ENCODE peak calls at places on chromosomes 1 and 21, in six cellular contexts. One of them, this sample, is unnamed.
A peak's percentile ranks its signal among the peaks of the same experiment; 100 is the strongest.

GRCh38 chr1:211483896-211484612 is 7.9 kb downstream of the RD3 start:
- DNase-seq in neuronal stem cell: no peak
- DNase-seq in mesendoderm: no peak
- DNase-seq in H1: no peak
- DNase-seq in IMR-90: no peak
- DNase-seq in H9: no peak
- DNase-seq in this sample: no peak

GRCh38 chr1:84946631-84947030 is 50.3 kb downstream of the MCOLN2 start:
- DNase-seq in neuronal stem cell: no peak
- DNase-seq in mesendoderm: no peak
- DNase-seq in H1: no peak
- DNase-seq in IMR-90: peak; percentile 68
- DNase-seq in H9: no peak
- DNase-seq in this sample: peak; percentile 62

GRCh38 chr1:193472430-193472829 is 286.0 kb upstream of the B3GALT2 start:
- DNase-seq in neuronal stem cell: no peak
- DNase-seq in mesendoderm: no peak
- DNase-seq in H1: no peak
- DNase-seq in IMR-90: no peak
- DNase-seq in H9: no peak
- DNase-seq in this sample: no peak

GRCh38 chr1:241702436-241702835 is 50.4 kb downstream of the WDR64 start:
- DNase-seq in neuronal stem cell: no peak
- DNase-seq in mesendoderm: no peak
- DNase-seq in H1: no peak
- DNase-seq in IMR-90: peak; percentile 26
- DNase-seq in H9: no peak
- DNase-seq in this sample: peak; percentile 4

GRCh38 chr1:53110370-53111072 is 31.9 kb downstream of the SLC1A7 start:
- DNase-seq in neuronal stem cell: no peak
- DNase-seq in mesendoderm: no peak
- DNase-seq in H1: no peak
- DNase-seq in IMR-90: peak; percentile 66
- DNase-seq in H9: no peak
- DNase-seq in this sample: peak; percentile 70

GRCh38 chr1:100597069-100597741 is 59.3 kb downstream of the GPR88 start:
- DNase-seq in neuronal stem cell: no peak
- DNase-seq in mesendoderm: peak; percentile 45
- DNase-seq in H1: no peak
- DNase-seq in IMR-90: peak; percentile 90
- DNase-seq in H9: no peak
- DNase-seq in this sample: peak; percentile 91

GRCh38 chr1:211697356-211697755 is 21.9 kb upstream of the NEK2 start:
- DNase-seq in neuronal stem cell: no peak
- DNase-seq in mesendoderm: no peak
- DNase-seq in H1: no peak
- DNase-seq in IMR-90: no peak
- DNase-seq in H9: no peak
- DNase-seq in this sample: no peak

GRCh38 chr1:99590578-99591209 is 55.2 kb upstream of the PALMD start:
- DNase-seq in neuronal stem cell: no peak
- DNase-seq in mesendoderm: no peak
- DNase-seq in H1: no peak
- DNase-seq in IMR-90: peak; percentile 94
- DNase-seq in H9: no peak
- DNase-seq in this sample: peak; percentile 66

GRCh38 chr1:205044745-205045144 is 1.7 kb downstream of the CNTN2 start:
- DNase-seq in neuronal stem cell: no peak
- DNase-seq in mesendoderm: peak; percentile 32
- DNase-seq in H1: peak; percentile 64
- DNase-seq in IMR-90: no peak
- DNase-seq in H9: no peak
- DNase-seq in this sample: no peak

GRCh38 chr1:54221867-54222484 is 22.0 kb downstream of the MRPL37 start:
- DNase-seq in neuronal stem cell: no peak
- DNase-seq in mesendoderm: no peak
- DNase-seq in H1: no peak
- DNase-seq in IMR-90: no peak
- DNase-seq in H9: no peak
- DNase-seq in this sample: no peak

GRCh38 chr1:32904797-32905196 is 3.6 kb upstream of the TMEM54 start:
- DNase-seq in neuronal stem cell: no peak
- DNase-seq in mesendoderm: no peak
- DNase-seq in H1: no peak
- DNase-seq in IMR-90: no peak
- DNase-seq in H9: no peak
- DNase-seq in this sample: no peak

GRCh38 chr1:230421485-230421884 is 4.6 kb downstream of the PGBD5 start:
- DNase-seq in neuronal stem cell: no peak
- DNase-seq in mesendoderm: no peak
- DNase-seq in H1: no peak
- DNase-seq in IMR-90: no peak
- DNase-seq in H9: no peak
- DNase-seq in this sample: no peak

GRCh38 chr1:29162476-29163138 is 19.1 kb downstream of the SRSF4 start:
- DNase-seq in neuronal stem cell: no peak
- DNase-seq in mesendoderm: no peak
- DNase-seq in H1: peak; percentile 41
- DNase-seq in IMR-90: no peak
- DNase-seq in H9: no peak
- DNase-seq in this sample: no peak

GRCh38 chr1:28159243-28159642 is 17.2 kb downstream of the PTAFR start:
- DNase-seq in neuronal stem cell: no peak
- DNase-seq in mesendoderm: no peak
- DNase-seq in H1: no peak
- DNase-seq in IMR-90: no peak
- DNase-seq in H9: no peak
- DNase-seq in this sample: no peak

GRCh38 chr21:32499249-32500055 is 85.9 kb downstream of the TCP10L start:
- DNase-seq in neuronal stem cell: no peak
- DNase-seq in mesendoderm: no peak
- DNase-seq in H1: no peak
- DNase-seq in IMR-90: peak; percentile 62
- DNase-seq in H9: no peak
- DNase-seq in this sample: no peak

GRCh38 chr1:103101399-103101798 is 6.9 kb downstream of the COL11A1 start:
- DNase-seq in neuronal stem cell: no peak
- DNase-seq in mesendoderm: no peak
- DNase-seq in H1: no peak
- DNase-seq in IMR-90: no peak
- DNase-seq in H9: no peak
- DNase-seq in this sample: no peak

GRCh38 chr1:184743062-184743756 is 11.4 kb downstream of the EDEM3 start:
- DNase-seq in neuronal stem cell: no peak
- DNase-seq in mesendoderm: no peak
- DNase-seq in H1: no peak
- DNase-seq in IMR-90: peak; percentile 11
- DNase-seq in H9: no peak
- DNase-seq in this sample: no peak

DNA sequence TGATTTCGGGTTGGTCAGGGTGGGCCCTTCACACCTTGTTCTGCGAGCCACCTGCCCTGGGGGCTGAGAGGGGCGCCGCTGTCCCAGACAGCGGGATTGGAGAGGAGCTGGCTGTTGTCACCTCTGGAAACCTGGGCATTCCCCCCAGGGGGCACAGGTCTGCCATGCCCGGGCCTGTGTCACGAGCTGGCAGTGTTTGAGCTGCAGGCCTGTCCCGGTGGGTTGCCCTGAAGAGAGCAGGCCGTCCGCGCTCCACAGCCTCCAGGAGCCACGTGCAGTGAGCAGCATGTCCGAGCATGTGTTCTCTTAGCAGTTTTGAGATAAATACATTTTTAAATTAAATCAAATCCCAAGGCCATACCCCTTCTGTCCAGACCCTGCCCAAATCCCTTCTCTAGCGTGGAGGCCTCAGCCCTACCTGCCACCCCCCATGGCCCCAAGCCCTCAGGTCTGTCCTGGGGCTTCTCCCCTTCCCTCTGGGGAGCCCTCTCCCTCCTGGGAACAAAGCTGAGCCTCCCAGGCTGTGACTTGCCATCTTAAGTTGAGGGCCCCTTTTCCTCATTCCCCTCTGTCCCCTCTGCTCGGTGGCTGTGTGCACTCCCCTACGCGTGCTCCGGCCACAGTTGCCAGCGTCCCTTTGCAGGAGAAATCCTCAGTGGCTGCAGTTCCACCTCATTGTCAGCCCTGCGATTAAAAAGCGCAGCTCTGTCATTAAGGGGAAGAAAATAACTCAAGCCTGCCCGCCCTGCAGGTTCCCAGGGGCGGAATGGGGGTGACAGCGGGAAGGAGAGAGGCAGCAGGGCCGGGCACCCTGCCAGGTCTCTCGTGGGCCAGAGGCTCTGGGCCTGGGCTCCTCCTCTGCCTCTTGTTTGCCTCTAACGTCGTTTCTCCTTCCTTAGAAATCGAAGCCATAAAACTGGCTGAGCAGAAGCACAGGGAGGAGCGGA is 26.6 kb downstream of the SLX9 start:
- DNase-seq in neuronal stem cell: no peak
- DNase-seq in mesendoderm: no peak
- DNase-seq in H1: no peak
- DNase-seq in IMR-90: no peak
- DNase-seq in H9: no peak
- DNase-seq in this sample: no peak
- H3K4me1 ChIP-seq in neuronal stem cell: peaks cover 14% of the 10 kb centered on the region
- H3K4me1 ChIP-seq in mesendoderm: peaks cover 2% of the 10 kb centered on the region
- H3K4me1 ChIP-seq in H1: no peaks in the 10 kb centered on the region
- H3K4me1 ChIP-seq in IMR-90: peaks cover 26% of the 10 kb centered on the region
- H3K4me1 ChIP-seq in H9: no peaks in the 10 kb centered on the region
- H3K4me1 ChIP-seq in this sample: peaks cover 62% of the 10 kb centered on the region

DNA sequence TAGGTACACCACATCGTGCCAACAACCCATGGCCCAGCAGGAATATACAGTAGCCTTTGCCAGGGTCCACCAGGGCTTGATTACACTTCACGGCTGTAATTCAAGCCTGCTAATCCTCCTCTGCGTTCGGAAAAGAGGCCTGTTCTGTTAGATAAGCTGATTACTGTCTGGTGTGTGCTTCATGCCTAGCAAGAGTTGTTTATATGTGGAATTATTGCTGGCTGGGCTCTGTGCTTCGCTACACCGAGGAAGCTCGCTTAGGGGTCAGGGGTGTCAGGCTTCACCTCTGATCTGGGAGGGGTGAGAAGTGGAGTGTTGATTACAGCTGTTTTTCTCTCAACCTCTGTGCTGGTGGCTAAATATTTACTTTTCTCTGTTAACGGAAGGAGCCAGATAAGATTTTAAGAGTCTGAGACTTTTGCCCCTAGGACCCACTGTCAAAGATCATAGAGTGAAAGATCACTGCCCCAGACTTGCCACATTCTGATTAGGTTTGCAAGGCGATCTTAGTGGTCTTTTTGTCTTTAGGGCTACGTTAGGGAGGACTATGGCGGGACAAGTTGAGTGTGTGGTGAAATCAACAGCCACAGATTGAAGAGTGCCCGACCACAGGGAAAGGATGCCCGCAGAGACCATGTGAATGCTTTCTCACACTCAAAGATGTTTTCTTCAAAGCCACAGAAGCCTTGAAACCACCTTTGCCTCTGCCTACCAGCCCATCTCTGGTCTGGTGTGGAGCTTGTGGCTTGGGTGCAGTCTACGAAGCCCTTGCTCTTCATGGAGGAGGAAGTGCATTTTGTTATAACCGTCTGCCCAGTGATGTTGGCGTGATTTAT is 216.1 kb downstream of the PBX1 start:
- DNase-seq in neuronal stem cell: no peak
- DNase-seq in mesendoderm: peak; percentile 90
- DNase-seq in H1: no peak
- DNase-seq in IMR-90: no peak
- DNase-seq in H9: no peak
- DNase-seq in this sample: peak; percentile 74
- H2BK15ac ChIP-seq in neuronal stem cell: no peak overlapping the region
- H2BK15ac ChIP-seq in mesendoderm: no peak overlapping the region
- H2BK15ac ChIP-seq in H1: no peak overlapping the region
- H2BK15ac ChIP-seq in IMR-90: peak overlapping the region; percentile 95
- H2BK15ac ChIP-seq in H9: no peak overlapping the region
- H2BK15ac ChIP-seq in this sample: no peak overlapping the region

DNA sequence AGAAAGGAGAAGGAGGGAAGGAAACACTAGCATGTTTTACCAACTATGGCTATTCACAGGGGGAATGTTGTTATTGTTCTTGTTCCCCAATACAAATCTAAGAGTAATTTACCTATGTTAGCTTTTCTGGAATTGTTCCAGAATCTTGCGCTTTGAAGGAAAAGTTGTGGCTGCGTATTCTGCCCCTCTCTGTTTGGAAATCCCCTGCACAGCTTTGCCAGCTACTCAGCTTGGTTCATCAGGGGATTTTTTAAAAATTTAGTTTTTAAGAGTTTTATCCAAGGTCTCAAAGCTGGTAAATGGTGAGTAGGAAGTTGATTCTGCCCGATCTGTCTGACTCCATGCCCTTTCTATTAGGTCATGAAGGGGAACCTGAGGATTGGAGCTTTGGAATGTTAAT is 9.6 kb upstream of the IRF6 start:
- DNase-seq in neuronal stem cell: no peak
- DNase-seq in mesendoderm: no peak
- DNase-seq in H1: no peak
- DNase-seq in IMR-90: no peak
- DNase-seq in H9: no peak
- DNase-seq in this sample: no peak
- H2BK5ac ChIP-seq in neuronal stem cell: no peak overlapping the region
- H2BK5ac ChIP-seq in mesendoderm: no peak overlapping the region
- H2BK5ac ChIP-seq in H1: no peak overlapping the region
- H2BK5ac ChIP-seq in IMR-90: no peak overlapping the region
- H2BK5ac ChIP-seq in H9: no peak overlapping the region
- H2BK5ac ChIP-seq in this sample: no peak overlapping the region

GRCh38 chr1:108541856-108542255 is 18.0 kb upstream of the EEIG2 start:
- DNase-seq in neuronal stem cell: no peak
- DNase-seq in mesendoderm: no peak
- DNase-seq in H1: no peak
- DNase-seq in IMR-90: no peak
- DNase-seq in H9: no peak
- DNase-seq in this sample: no peak
- H3K4me1 ChIP-seq in neuronal stem cell: no peaks in the 10 kb centered on the region
- H3K4me1 ChIP-seq in mesendoderm: no peaks in the 10 kb centered on the region
- H3K4me1 ChIP-seq in H1: no peaks in the 10 kb centered on the region
- H3K4me1 ChIP-seq in IMR-90: no peaks in the 10 kb centered on the region
- H3K4me1 ChIP-seq in H9: no peaks in the 10 kb centered on the region
- H3K4me1 ChIP-seq in this sample: no peaks in the 10 kb centered on the region